ENCODE peak calls at places on chromosomes 5 and 9, in seven cellular contexts. U is SK-N-SH, Y is H1, Z is HepG2, T is GM23338, J is sigmoid colon, G is HCT116. I is an unnamed sample.

GRCh38 chr5:16593013-16593412 is 23.8 kb downstream of the RETREG1 start:
- DNase-seq in U (no peak), Y (no peak), Z (no peak), T (no peak), J (no peak), G (no peak), I (no peak)

GRCh38 chr5:6393596-6394194 is 15.3 kb upstream of the MED10 start:
- DNase-seq in U (no peak), Y (no peak), Z (no peak), T (no peak), J (no peak), G (no peak), I (no peak)

GRCh38 chr9:76519027-76519835 is 60.2 kb downstream of the GCNT1 start:
- DNase-seq in U (no peak), Y (no peak), Z (no peak), T (no peak), J (no peak), G (no peak), I (no peak)

GRCh38 chr5:84274585-84275468 is 109.9 kb downstream of the EDIL3 start:
- DNase-seq in U (peak; percentile 22), Y (peak; percentile 64), Z (peak; percentile 9), T (peak; percentile 79), J (no peak), G (peak; percentile 26), I (no peak)

GRCh38 chr5:146283344-146283761 is 55.3 kb upstream of the POU4F3 start:
- DNase-seq in U (no peak), Y (no peak), Z (peak; percentile 18), T (no peak), J (no peak), G (peak; percentile 86), I (no peak)

GRCh38 chr5:101977729-101978345 is 318.2 kb downstream of the SLCO4C1 start:
- DNase-seq in U (peak; percentile 54), Y (no peak), Z (peak; percentile 49), T (peak; percentile 85), J (no peak), G (peak; percentile 54), I (peak; percentile 18)

GRCh38 chr9:2096376-2096970 is 81.3 kb downstream of the SMARCA2 start:
- DNase-seq in U (no peak), Y (no peak), Z (no peak), T (no peak), J (no peak), G (no peak), I (no peak)

GRCh38 chr5:56862909-56863308 is 46.5 kb upstream of the SETD9 start:
- DNase-seq in U (no peak), Y (no peak), Z (no peak), T (no peak), J (no peak), G (no peak), I (no peak)

GRCh38 chr5:89535421-89535820 is 652.4 kb upstream of the MEF2C start:
- DNase-seq in U (no peak), Y (no peak), Z (no peak), T (no peak), J (no peak), G (no peak), I (no peak)

GRCh38 chr5:163108351-163108750 is 329.0 kb upstream of the CCNG1 start:
- DNase-seq in U (no peak), Y (no peak), Z (no peak), T (no peak), J (no peak), G (no peak), I (no peak)

GRCh38 chr9:114339130-114339908 is 9.7 kb downstream of the ORM2 start:
- DNase-seq in U (peak; percentile 86), Y (peak; percentile 85), Z (peak; percentile 35), T (peak; percentile 79), J (peak; percentile 76), G (no peak), I (peak; percentile 65)

GRCh38 chr5:168315416-168315990 is 24.1 kb downstream of the WWC1 start:
- DNase-seq in U (no peak), Y (no peak), Z (no peak), T (no peak), J (no peak), G (no peak), I (no peak)

GRCh38 chr9:27548055-27548741 is 18.6 kb upstream of the MOB3B start:
- DNase-seq in U (peak; percentile 38), Y (no peak), Z (no peak), T (peak; percentile 66), J (no peak), G (peak; percentile 19), I (no peak)

GRCh38 chr5:17964067-17964466 is 329.8 kb downstream of the TAF11L14 start:
- DNase-seq in U (no peak), Y (no peak), Z (no peak), T (no peak), J (no peak), G (no peak), I (no peak)
- TF ChIP-seq POLR2AphosphoS5 in U (no peak), Y (no peak), Z (no peak), T (no peak), J (no peak), G (no peak), I (no peak)

GRCh38 chr9:121326130-121326838 is 43.8 kb downstream of the STOM start:
- DNase-seq in U (no peak), Y (no peak), Z (no peak), T (peak; percentile 22), J (peak; percentile 98), G (no peak), I (no peak)
- TF ChIP-seq POLR2AphosphoS5 in U (no peak), Y (no peak), Z (no peak), T (no peak), J (peak; percentile 74), G (no peak), I (no peak)

DNA sequence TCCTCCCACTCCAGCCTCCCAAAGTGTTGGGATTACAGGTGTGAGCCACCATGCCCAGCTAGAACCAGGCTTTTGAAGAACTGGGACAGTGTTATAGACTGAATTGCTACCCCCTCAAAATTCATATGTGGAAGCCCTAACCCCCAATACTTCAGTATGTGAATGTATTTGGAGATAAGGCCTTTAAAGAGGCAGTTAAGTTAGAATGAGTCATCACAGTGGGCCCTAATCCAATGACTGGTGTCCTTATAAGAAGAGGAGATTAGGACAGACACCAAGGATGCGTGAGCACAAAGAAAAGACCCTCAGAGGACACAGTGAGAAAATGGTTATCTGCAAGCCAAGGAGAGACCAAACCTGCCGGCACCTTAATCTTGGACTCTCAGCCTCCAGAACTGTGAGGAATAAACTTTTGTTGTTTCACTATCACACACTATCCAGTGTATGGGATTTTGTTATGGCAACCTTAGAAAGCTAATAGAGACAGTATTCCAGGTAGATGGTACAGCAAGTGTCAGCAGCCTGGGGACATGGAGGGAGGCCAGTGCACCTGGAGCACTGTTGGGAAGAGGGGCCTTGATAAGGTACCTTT is 31.4 kb upstream of the ERGIC1 start:
- DNase-seq in U (no peak), Y (no peak), Z (no peak), T (no peak), J (no peak), G (no peak), I (no peak)
- TF ChIP-seq POLR2AphosphoS5 in U (no peak), Y (no peak), Z (no peak), T (no peak), J (no peak), G (no peak), I (no peak)

GRCh38 chr9:117936185-117936758 is 232.1 kb downstream of the TLR4 start:
- DNase-seq in U (peak; percentile 22), Y (no peak), Z (no peak), T (no peak), J (no peak), G (no peak), I (no peak)
- TF ChIP-seq POLR2AphosphoS5 in U (no peak), Y (no peak), Z (no peak), T (no peak), J (no peak), G (no peak), I (no peak)

GRCh38 chr5:131252824-131253171 is 11.1 kb upstream of the CDC42SE2 start:
- DNase-seq in U (no peak), Y (no peak), Z (no peak), T (no peak), J (peak; percentile 70), G (no peak), I (no peak)
- TF ChIP-seq POLR2AphosphoS5 in U (no peak), Y (no peak), Z (no peak), T (no peak), J (peak; percentile 31), G (no peak), I (no peak)

GRCh38 chr9:128383007-128383753 is 12.0 kb downstream of the URM1 start:
- DNase-seq in U (no peak), Y (peak; percentile 68), Z (no peak), T (peak; percentile 90), J (no peak), G (no peak), I (no peak)

GRCh38 chr9:128383791-128384190 is 12.6 kb downstream of the URM1 start:
- DNase-seq in U (no peak), Y (no peak), Z (no peak), T (no peak), J (no peak), G (no peak), I (no peak)

GRCh38 chr9:128385493-128386205 is 14.5 kb downstream of the URM1 start:
- DNase-seq in U (no peak), Y (no peak), Z (no peak), T (peak; percentile 65), J (no peak), G (no peak), I (no peak)

GRCh38 chr9:128384801-128385492 is 13.8 kb downstream of the URM1 start:
- DNase-seq in U (no peak), Y (no peak), Z (no peak), T (no peak), J (no peak), G (no peak), I (no peak)

GRCh38 chr9:128382261-128382660 is 11.1 kb downstream of the URM1 start:
- DNase-seq in U (peak; percentile 38), Y (no peak), Z (no peak), T (no peak), J (no peak), G (no peak), I (no peak)
- TF ChIP-seq POLR2AphosphoS5 in U (no peak), Y (no peak), Z (no peak), T (no peak), J (no peak), G (no peak), I (no peak)

GRCh38 chr5:124746916-124747769 is 704 bp upstream of the ZNF608 start:
- DNase-seq in U (peak; percentile 61), Y (peak; percentile 71), Z (peak; percentile 57), T (peak; percentile 95), J (peak; percentile 90), G (peak; percentile 80), I (no peak)
- TF ChIP-seq POLR2AphosphoS5 in U (peak; percentile 34), Y (no peak), Z (no peak), T (no peak), J (peak; percentile 57), G (no peak), I (no peak)

I was measured in GM12891.